ENCODE peak calls at places on chromosomes 3 and 15, in four cellular contexts. I is IMR-90, R is neuronal stem cell, V is H9. F is an unnamed sample.

GRCh38 chr15:87850916-87851315 is 405.6 kb downstream of the NTRK3 start:
- DNase-seq in I (no peak), R (no peak), V (no peak), F (no peak)

GRCh38 chr15:69315402-69316110 is 16.8 kb downstream of the PAQR5 start:
- DNase-seq in I (no peak), R (no peak), V (no peak), F (no peak)

GRCh38 chr15:41827880-41828746 is at the start of gene JMJD7:
- DNase-seq in I (peak), R (peak), V (peak), F (peak)

GRCh38 chr3:102180291-102180931 is 254.4 kb upstream of the ZPLD1 start:
- DNase-seq in I (peak), R (no peak), V (no peak), F (no peak)

GRCh38 chr3:30289751-30290150 is 316.6 kb upstream of the TGFBR2 start:
- DNase-seq in I (no peak), R (no peak), V (no peak), F (no peak)

GRCh38 chr3:108403921-108404320 is 106.5 kb downstream of the MYH15 start:
- DNase-seq in I (peak), R (no peak), V (no peak), F (no peak)

GRCh38 chr3:14803101-14803980 is 15.4 kb upstream of the FGD5 start:
- DNase-seq in I (no peak), R (no peak), V (no peak), F (no peak)

GRCh38 chr3:5194801-5195509 is 7.4 kb downstream of the EDEM1 start:
- DNase-seq in I (peak), R (no peak), V (no peak), F (no peak)

GRCh38 chr3:63940389-63940757 is 28.2 kb upstream of the SCAANT1 start:
- DNase-seq in I (peak), R (no peak), V (no peak), F (no peak)

GRCh38 chr3:47791193-47791855 is 9.6 kb upstream of the SMARCC1 start:
- DNase-seq in I (no peak), R (no peak), V (no peak), F (no peak)

GRCh38 chr15:45180201-45180600 is 7.6 kb downstream of the SHF start:
- DNase-seq in I (no peak), R (no peak), V (no peak), F (no peak)

GRCh38 chr15:62719316-62719715 is 323.2 kb upstream of the TPM1 start:
- DNase-seq in I (peak), R (no peak), V (no peak), F (no peak)

GRCh38 chr15:86139828-86140227 is 60.2 kb downstream of the AGBL1 start:
- DNase-seq in I (no peak), R (no peak), V (peak), F (peak)

GRCh38 chr3:181610973-181611265 is 100.8 kb upstream of the SOX2 start:
- DNase-seq in I (no peak), R (no peak), V (no peak), F (no peak)

GRCh38 chr3:14725015-14725431 is 50.1 kb downstream of the C3orf20 start:
- DNase-seq in I (peak), R (no peak), V (no peak), F (no peak)

GRCh38 chr15:80489030-80489594 is 84.9 kb downstream of the ARNT2 start:
- DNase-seq in I (peak), R (no peak), V (no peak), F (no peak)

GRCh38 chr3:116863842-116864626 is 154.5 kb downstream of the TUSC7 start:
- DNase-seq in I (peak), R (peak), V (peak), F (peak)

GRCh38 chr3:170768334-170768801 is 101.6 kb downstream of the RPL22L1 start:
- DNase-seq in I (peak), R (no peak), V (no peak), F (no peak)

GRCh38 chr3:146503459-146504202 is 34.3 kb upstream of the PLSCR2 start:
- DNase-seq in I (peak), R (no peak), V (no peak), F (no peak)

GRCh38 chr15:35427091-35427490 is 118.9 kb downstream of the DPH6 start:
- DNase-seq in I (peak), R (no peak), V (no peak), F (no peak)

GRCh38 chr3:192843742-192844350 is 73.8 kb downstream of the MB21D2 start:
- DNase-seq in I (no peak), R (no peak), V (no peak), F (no peak)

DNA sequence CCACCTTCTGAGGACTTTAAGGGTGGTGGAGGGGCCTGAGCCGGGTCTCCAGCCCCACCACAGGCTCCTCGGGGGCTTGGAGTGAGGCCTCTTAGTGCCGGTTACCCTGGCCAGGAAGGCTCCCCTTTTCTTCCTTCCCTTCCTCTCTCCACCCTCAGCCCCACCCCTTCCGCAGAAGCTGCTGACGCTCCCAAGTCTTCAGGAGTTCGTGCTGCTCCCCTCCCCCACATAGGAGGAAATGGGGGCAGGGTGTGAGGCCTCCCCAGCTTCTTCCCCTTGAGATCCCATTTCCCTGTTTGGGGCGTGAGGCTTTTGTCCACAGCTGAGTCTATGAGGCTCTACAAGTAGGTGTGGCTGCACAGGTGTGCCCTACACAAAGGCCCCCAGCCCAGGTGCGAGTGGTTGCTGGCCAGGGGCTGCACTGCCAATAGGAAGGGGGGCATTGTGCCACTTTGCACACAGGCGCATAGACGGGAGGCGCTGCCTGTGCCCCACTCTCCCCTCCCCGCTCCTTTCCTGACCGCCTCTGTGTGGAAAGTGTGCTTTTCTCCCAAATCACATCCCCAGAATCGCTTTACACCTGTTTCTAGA is 912 bp upstream of the CALML4 start:
- DNase-seq in I (no peak), R (no peak), V (peak), F (no peak)
- H3K23ac ChIP-seq in I (no peak), R (no peak), V (no peak), F (no peak)

DNA sequence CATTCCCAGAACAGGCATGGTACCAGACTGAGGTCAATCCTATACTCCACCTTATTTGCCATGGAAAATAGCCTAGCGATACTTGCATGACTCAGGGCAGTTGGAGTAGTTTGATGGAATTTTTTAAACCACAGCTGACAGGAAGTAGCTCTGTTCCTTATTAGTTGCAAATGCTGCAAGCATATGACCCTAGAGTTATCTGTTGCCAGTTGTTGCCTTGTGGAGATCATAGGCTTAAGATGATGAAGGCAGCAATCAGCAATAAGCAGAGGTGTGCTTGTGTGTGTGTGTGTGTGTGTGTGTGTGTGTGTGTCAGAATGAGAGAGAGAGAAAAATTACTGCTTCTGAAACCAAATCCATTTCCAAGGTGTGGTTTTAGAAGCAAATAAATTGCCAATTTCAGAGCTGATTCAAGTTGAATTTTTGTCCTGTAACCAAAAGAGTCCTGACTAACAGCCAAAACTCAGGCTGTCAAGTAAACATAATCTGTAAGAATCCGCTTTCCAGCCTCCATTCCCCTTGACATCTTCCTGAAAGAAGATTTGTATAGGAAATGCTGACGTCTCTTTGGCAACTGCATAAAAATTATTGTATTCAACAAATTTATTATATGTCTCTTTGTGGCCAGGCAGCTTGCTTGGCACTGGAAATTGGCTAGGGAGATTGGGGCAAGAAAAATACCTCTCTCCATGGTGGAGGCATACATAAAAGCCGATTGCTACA is 141.2 kb downstream of the SERPINI1 start:
- DNase-seq in I (peak), R (no peak), V (no peak), F (no peak)
- H3K23ac ChIP-seq in I (no peak), R (no peak), V (no peak), F (no peak)

DNA sequence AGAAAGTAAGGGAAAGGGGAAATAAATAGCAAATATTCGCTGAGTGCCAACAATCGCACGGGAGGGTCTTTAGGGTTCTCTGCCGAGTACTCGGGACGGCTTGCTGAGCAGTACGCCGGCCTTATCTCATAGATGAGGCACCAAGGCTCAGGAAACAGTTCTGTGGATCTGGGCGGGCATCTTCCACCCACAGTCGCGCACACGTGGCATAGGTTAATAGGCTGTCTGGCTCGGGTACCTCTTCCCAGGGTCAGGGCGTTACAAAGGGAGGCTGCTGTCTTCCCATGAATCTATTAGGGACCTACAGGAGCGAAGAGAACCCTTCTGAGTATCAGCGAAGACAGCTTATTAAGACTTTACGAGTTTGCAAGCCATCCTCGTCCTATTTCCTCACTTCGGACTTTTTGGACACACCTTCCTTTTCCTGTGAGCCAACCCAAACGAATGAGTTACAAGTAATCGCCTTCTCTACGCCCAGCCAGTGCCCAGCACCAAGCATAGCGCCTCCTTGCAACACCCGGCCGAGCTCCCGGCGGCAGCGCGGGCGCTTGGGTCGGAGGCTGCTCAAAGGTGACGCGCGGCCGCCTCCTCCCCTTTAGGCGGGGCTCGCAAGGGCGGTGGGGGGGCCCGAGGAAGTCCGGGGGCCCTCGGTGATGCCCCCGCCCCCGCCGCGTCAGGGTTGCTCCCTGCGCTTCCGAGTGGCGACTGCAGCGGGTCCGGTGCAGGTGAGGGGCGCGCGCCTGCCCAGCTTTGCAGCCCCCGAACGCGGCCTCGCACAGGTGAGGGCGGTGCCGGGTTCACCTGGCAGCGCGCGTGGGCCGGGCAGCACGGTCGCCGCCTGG is at the start of gene MCTP2:
- DNase-seq in I (peak), R (peak), V (peak), F (peak)
- H3K23ac ChIP-seq in I (peak), R (peak), V (no peak), F (no peak)

DNA sequence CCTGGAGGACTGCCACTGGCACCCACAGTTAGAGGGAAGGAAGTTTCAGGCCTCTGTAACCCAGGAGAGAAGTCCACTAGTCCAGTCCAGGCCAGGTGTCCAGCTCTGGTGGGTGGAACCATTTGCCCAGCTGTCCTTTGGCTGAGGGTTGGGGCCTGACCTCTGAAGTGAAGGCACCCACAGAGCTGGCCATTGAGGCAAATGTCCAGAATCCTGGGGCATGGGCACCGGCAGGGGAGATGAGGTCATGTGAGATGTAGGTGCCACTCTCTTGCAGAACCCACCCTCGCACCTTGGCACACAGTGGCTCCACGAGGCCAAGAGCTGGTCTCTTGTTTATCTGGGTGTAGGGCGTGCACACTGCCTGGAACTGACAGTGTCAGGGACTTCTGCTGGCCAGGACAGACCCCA is 162.8 kb downstream of the SMAD6 start:
- DNase-seq in I (no peak), R (no peak), V (no peak), F (no peak)
- H3K23ac ChIP-seq in I (no peak), R (no peak), V (no peak), F (no peak)

DNA sequence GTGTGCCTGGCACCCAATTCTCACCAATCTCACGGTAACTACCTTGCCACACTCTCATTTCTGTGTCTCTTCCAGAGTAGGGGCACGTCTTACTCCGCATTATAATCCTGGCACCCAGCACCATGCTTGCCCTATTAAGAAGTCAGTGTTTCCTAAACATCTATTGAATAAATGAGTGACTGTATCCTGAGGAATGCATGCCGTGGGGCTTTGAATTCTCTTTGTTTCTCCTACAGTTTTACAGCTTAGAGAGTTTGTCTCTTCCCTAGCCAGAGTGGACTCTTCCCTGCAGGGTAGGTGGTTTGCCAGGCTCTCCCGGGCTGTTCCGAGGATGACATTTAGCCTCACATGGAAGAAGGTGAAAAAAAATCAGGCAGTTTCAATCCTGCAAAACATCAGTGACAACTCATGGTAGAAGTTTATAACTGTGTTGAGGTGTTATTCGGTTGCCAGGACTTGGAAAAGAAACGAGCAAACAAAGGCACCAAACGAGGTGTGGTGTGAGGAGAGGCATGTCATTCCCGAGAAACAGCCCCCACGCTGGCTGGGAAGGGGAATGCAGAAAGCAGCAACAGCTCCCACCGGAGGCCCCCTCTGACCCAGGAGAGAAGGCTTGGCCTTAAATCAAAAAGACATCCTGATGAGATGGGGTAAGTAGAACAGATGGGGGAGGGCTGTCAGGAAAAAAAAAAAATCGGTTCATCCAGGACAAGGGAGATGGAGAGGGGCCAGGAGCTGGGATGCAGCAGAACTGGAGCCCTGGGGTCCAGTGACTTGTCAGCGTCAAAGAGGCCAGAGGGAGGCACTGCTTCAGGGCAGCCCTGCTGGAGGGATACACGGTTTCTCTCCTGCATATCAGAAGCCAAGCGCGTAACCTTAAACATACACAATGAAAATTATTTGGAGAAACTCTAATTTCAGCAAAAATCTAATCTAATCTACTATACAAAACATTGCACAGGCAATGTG is 168.4 kb upstream of the ARRDC4 start:
- DNase-seq in I (no peak), R (no peak), V (peak), F (peak)
- H3K23ac ChIP-seq in I (no peak), R (peak), V (no peak), F (no peak)

GRCh38 chr3:169548194-169548593 is 115.3 kb downstream of the MECOM start:
- DNase-seq in I (no peak), R (no peak), V (no peak), F (no peak)

GRCh38 chr3:169546368-169546767 is 117.1 kb downstream of the MECOM start:
- DNase-seq in I (no peak), R (no peak), V (no peak), F (no peak)

GRCh38 chr3:169542347-169542751 is 121.2 kb downstream of the MECOM start:
- DNase-seq in I (no peak), R (no peak), V (no peak), F (no peak)

GRCh38 chr3:169541528-169541927 is 122.0 kb downstream of the MECOM start:
- DNase-seq in I (no peak), R (no peak), V (no peak), F (no peak)

GRCh38 chr3:169545606-169546005 is 117.9 kb downstream of the MECOM start:
- DNase-seq in I (no peak), R (no peak), V (no peak), F (no peak)
- H3K23ac ChIP-seq in I (no peak), R (no peak), V (no peak), F (no peak)

DNA sequence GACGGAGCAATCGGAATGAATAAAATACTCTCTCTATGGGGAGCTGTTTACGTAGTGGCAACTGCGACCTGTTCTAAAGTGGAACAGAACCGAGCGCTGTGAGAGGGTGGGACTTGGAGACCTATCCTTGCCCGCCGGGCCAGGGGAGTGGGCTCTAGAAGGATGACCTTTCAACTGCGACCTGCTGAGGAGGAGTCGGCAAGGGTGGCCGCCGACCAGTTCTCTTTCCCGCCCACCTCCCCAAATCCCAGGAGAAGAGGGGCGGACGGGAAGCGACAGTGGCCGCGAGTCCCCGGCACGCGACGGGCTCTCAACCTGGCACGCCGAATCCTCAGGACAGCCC is 646 bp upstream of the AP4E1 start:
- DNase-seq in I (peak), R (no peak), V (peak), F (no peak)
- H3K23ac ChIP-seq in I (peak), R (peak), V (no peak), F (no peak)

DNA sequence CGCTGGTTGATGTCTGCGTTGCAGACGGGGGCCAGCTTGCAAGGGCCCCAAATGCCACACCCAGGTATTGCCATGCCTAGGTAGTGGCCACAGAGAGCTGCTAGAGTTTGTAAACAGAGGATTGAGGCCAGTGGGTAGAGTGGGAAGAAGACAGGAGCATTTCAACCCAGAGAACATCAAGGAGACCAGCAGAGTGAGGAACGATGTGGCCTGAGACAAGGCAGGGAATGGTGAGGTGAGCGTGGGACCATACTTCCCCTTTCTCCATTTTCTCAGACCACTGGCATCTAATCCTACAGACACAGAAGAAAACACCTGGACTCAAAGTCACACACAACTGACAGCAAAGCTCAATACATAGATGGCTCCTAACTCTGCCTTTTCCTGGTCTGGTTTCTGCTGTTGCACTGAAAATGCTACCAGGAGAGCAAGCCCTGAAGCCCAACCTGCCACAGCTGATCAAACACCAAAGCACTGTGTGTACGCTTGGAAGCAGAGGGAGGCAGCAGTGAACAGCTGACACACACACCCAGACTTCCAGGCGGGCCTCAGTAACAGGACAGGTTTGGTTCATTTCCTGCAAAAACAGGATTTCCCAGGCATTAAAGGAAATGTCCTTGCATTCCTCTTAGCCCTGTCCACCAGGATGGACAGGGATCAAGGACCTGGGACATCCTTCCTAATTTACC is 1.6 kb downstream of the FAM174B start:
- DNase-seq in I (no peak), R (no peak), V (no peak), F (no peak)
- H3K23ac ChIP-seq in I (no peak), R (no peak), V (no peak), F (no peak)

GRCh38 chr3:46695177-46695961 is 1.9 kb upstream of the ALS2CL start:
- DNase-seq in I (no peak), R (no peak), V (peak), F (no peak)

GRCh38 chr3:46693897-46694235 is 387 bp upstream of the ALS2CL start:
- DNase-seq in I (no peak), R (no peak), V (no peak), F (peak)

GRCh38 chr3:46694520-46694919 is 1.0 kb upstream of the ALS2CL start:
- DNase-seq in I (no peak), R (no peak), V (no peak), F (no peak)

GRCh38 chr3:46692566-46692983 is 904 bp downstream of the ALS2CL start:
- DNase-seq in I (no peak), R (no peak), V (peak), F (no peak)

GRCh38 chr3:46693038-46693896 is at the start of gene ALS2CL:
- DNase-seq in I (no peak), R (no peak), V (peak), F (peak)
- H3K23ac ChIP-seq in I (peak), R (peak), V (no peak), F (no peak)